ENCODE peak calls at places on chromosomes 13 and 19, in ten cellular contexts. J, E, L, X, F, N, S, D, H and R are unnamed samples. For H3K4me1, the result is how much of the 10 kb centered on the place peaks cover.

GRCh38 chr19:54952591-54953344 is 5.4 kb upstream of the NLRP7 start:
- DNase-seq in J (no peak), E (no peak), L (no peak), X (no peak), F (no peak), N (no peak), S (no peak), D (no peak), H (no peak), R (no peak)

GRCh38 chr19:46818812-46819211 is 30.4 kb upstream of the SLC1A5 start:
- DNase-seq in J (no peak), E (no peak), L (no peak), X (no peak), F (no peak), N (no peak), S (no peak), D (no peak), H (peak), R (no peak)

GRCh38 chr13:33116321-33117010 is 100.2 kb downstream of the KL start:
- DNase-seq in J (no peak), E (no peak), L (no peak), X (no peak), F (no peak), N (no peak), S (no peak), D (no peak), H (no peak), R (no peak)

GRCh38 chr13:77470986-77471385 is 64.5 kb upstream of the SCEL start:
- DNase-seq in J (no peak), E (no peak), L (no peak), X (no peak), F (no peak), N (no peak), S (no peak), D (no peak), H (no peak), R (no peak)

GRCh38 chr19:5130371-5131030 is 161.6 kb downstream of the KDM4B start:
- DNase-seq in J (no peak), E (no peak), L (no peak), X (no peak), F (no peak), N (no peak), S (no peak), D (no peak), H (no peak), R (no peak)

GRCh38 chr13:49844191-49844590 is 51.7 kb upstream of the KPNA3 start:
- DNase-seq in J (no peak), E (no peak), L (no peak), X (no peak), F (no peak), N (no peak), S (no peak), D (no peak), H (no peak), R (no peak)

GRCh38 chr13:50677687-50678463 is 165.6 kb downstream of the DLEU7 start:
- DNase-seq in J (no peak), E (no peak), L (no peak), X (no peak), F (no peak), N (no peak), S (no peak), D (no peak), H (no peak), R (no peak)

GRCh38 chr19:3591876-3592613 is 6.8 kb downstream of the GIPC3 start:
- DNase-seq in J (peak), E (no peak), L (no peak), X (no peak), F (no peak), N (no peak), S (no peak), D (no peak), H (no peak), R (no peak)

GRCh38 chr19:6970478-6970877 is 50.8 kb downstream of the MBD3L2B start:
- DNase-seq in J (no peak), E (no peak), L (no peak), X (no peak), F (no peak), N (peak), S (no peak), D (no peak), H (no peak), R (no peak)

GRCh38 chr19:11197291-11198174 is at the start of gene KANK2:
- DNase-seq in J (peak), E (peak), L (peak), X (peak), F (peak), N (peak), S (no peak), D (peak), H (peak), R (peak)

GRCh38 chr19:29383696-29384095 is 142.1 kb upstream of the VSTM2B start:
- DNase-seq in J (no peak), E (no peak), L (no peak), X (peak), F (no peak), N (no peak), S (no peak), D (no peak), H (no peak), R (no peak)

GRCh38 chr13:51518847-51519246 is 65.4 kb upstream of the WDFY2 start:
- DNase-seq in J (no peak), E (no peak), L (no peak), X (no peak), F (no peak), N (no peak), S (no peak), D (no peak), H (no peak), R (no peak)

DNA sequence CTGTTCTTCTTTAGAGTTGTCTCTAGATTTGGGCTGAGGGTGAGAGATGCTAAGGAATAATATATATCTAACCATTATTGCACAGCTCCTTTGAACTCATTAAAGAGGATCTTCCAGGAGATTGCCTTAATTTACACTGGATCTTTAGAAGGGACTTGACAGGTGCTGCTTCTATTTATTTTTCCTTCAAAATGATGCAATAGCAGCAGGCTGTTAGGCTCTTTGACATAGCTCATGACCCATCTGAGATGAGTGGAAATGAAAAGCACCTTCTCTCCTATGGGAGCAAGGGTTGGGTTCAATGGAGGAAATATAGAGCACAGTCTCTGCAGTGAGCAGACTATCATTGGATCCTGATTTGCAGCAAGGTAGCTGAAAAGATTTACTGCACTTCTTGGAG is 434.1 kb downstream of the GPC6 start:
- DNase-seq in J (no peak), E (no peak), L (no peak), X (no peak), F (no peak), N (no peak), S (no peak), D (no peak), H (no peak), R (no peak)
- H3K4me1 ChIP-seq in J (under half), E (under half), L (under half), X (under half), F (under half), N (under half), S (under half), D (under half), H (under half), R (under half)

DNA sequence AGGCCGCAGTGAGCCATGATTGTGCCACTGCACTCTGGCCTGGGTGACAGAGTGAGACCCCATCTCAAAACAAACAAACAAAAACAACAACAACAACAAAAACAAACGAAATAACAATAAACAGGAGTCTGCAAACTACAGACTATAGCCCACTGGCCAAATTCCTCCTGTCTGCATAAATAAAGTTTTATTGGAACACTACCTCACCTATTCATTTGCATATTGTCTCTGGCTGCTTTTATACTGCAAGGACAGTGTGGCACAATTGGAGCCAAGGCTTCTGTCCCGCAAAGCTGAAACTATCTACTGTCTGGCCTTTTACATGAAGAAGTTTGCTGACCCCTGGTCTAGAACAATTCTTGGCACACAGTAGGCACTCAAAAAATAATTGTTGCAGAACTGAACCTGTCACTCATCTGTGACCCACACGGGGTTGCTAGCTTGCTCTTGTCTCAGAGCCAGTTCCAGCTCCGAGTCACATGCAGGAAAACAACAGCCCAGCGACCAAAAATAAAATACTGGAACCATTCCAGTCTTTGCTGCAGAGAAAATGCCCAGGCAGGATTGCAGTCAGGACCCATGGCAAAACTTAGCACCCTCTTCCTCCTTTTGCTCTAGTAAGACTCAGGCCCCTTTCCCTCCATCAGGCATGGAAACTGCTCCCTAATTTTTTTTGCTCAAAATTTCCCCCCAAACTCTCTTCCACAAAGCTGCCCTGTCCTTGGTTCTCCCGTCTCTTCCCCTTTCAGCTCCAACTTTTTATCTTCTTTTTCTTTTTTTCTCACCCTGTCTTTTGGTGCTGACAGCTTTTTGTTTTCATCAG is 4.8 kb upstream of the MYH14 start:
- DNase-seq in J (peak), E (no peak), L (no peak), X (peak), F (no peak), N (no peak), S (no peak), D (no peak), H (no peak), R (peak)
- TF ChIP-seq POLR2A in J (no peak), E (no peak), L (no peak), X (no peak), F (no peak), N (no peak), S (no peak), D (no peak), H (no peak), R (no peak)

GRCh38 chr13:114063545-114064515 is 68.6 kb downstream of the RASA3 start:
- DNase-seq in J (peak), E (no peak), L (peak), X (no peak), F (peak), N (no peak), S (no peak), D (peak), H (no peak), R (peak)

GRCh38 chr13:114064516-114065140 is 67.8 kb downstream of the RASA3 start:
- DNase-seq in J (peak), E (no peak), L (peak), X (no peak), F (peak), N (no peak), S (no peak), D (no peak), H (no peak), R (no peak)

GRCh38 chr13:114066956-114067355 is 65.5 kb downstream of the RASA3 start:
- DNase-seq in J (no peak), E (no peak), L (no peak), X (no peak), F (no peak), N (no peak), S (no peak), D (no peak), H (no peak), R (no peak)

GRCh38 chr13:114065926-114066774 is 66.3 kb downstream of the RASA3 start:
- DNase-seq in J (no peak), E (no peak), L (no peak), X (no peak), F (no peak), N (no peak), S (no peak), D (no peak), H (no peak), R (no peak)

GRCh38 chr13:114065141-114065925 is 67.1 kb downstream of the RASA3 start:
- DNase-seq in J (peak), E (peak), L (peak), X (peak), F (peak), N (peak), S (peak), D (peak), H (peak), R (peak)
- H3K4me3 ChIP-seq in J (peak), E (peak), L (peak), X (peak), F (peak), N (peak), S (peak), D (peak), H (peak), R (peak)

GRCh38 chr13:41059896-41060722 is 1.2 kb upstream of the WBP4 start:
- DNase-seq in J (peak), E (peak), L (peak), X (peak), F (peak), N (peak), S (peak), D (peak), H (peak), R (peak)
- H3K4me1 ChIP-seq in J (half or more), E (under half), L (under half), X (half or more), F (under half), N (half or more), S (under half), D (under half), H (under half), R (half or more)

GRCh38 chr13:48504606-48505369 is 28.1 kb downstream of the RCBTB2 start:
- DNase-seq in J (no peak), E (no peak), L (no peak), X (no peak), F (no peak), N (no peak), S (no peak), D (no peak), H (no peak), R (no peak)

GRCh38 chr13:48507024-48507423 is 25.9 kb downstream of the RCBTB2 start:
- DNase-seq in J (no peak), E (no peak), L (no peak), X (no peak), F (no peak), N (no peak), S (no peak), D (no peak), H (no peak), R (no peak)

GRCh38 chr13:48508001-48508400 is 24.9 kb downstream of the RCBTB2 start:
- DNase-seq in J (no peak), E (no peak), L (no peak), X (no peak), F (no peak), N (no peak), S (no peak), D (no peak), H (no peak), R (no peak)

GRCh38 chr13:48505597-48506091 is 27.2 kb downstream of the RCBTB2 start:
- DNase-seq in J (no peak), E (no peak), L (no peak), X (no peak), F (no peak), N (no peak), S (no peak), D (no peak), H (no peak), R (peak)

DNA sequence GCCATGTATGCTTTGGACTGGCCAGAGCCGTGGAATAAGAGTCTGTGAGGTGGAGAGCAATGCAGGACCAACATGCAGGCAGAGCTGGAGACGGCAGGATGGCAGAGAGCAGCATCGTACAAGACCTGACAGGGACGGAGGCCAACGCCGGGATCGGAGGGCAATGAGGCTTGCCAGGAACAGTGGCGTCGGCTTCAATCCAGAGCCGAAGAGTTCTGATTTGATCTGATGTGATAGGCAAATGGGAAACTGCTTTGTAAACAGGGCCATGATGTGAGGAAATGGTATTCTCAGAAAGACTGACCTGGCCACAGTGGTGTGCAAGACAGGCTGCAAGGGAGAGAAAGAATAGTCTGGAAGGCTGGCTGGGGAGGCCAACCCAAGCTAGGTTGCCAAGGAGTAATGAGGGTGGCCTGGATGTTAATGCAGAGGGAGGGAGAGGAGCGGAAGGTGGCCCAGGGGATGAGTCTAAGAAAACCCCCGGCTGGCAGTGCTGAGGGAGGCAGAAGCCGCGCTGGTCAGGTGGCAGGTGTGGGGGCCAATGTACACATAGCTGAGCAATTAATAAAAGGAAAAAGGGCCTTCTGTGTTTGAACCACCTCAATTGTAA is 26.7 kb downstream of the RCBTB2 start:
- DNase-seq in J (no peak), E (no peak), L (no peak), X (no peak), F (no peak), N (no peak), S (no peak), D (no peak), H (no peak), R (no peak)
- TF ChIP-seq POLR2A in J (no peak), E (no peak), L (no peak), X (no peak), F (no peak), N (no peak), S (no peak), D (no peak), H (no peak), R (no peak)

GRCh38 chr19:41565384-41565730 is 10.6 kb upstream of the CEACAM21 start:
- DNase-seq in J (no peak), E (no peak), L (no peak), X (no peak), F (no peak), N (no peak), S (no peak), D (no peak), H (no peak), R (no peak)

GRCh38 chr19:41563847-41564514 is 12.0 kb upstream of the CEACAM21 start:
- DNase-seq in J (no peak), E (no peak), L (no peak), X (no peak), F (no peak), N (no peak), S (no peak), D (no peak), H (no peak), R (no peak)

GRCh38 chr19:41570179-41570578 is 5.8 kb upstream of the CEACAM21 start:
- DNase-seq in J (no peak), E (no peak), L (no peak), X (no peak), F (no peak), N (no peak), S (no peak), D (no peak), H (no peak), R (no peak)

GRCh38 chr19:41569481-41570150 is 6.3 kb upstream of the CEACAM21 start:
- DNase-seq in J (no peak), E (no peak), L (no peak), X (no peak), F (no peak), N (no peak), S (no peak), D (no peak), H (no peak), R (no peak)

DNA sequence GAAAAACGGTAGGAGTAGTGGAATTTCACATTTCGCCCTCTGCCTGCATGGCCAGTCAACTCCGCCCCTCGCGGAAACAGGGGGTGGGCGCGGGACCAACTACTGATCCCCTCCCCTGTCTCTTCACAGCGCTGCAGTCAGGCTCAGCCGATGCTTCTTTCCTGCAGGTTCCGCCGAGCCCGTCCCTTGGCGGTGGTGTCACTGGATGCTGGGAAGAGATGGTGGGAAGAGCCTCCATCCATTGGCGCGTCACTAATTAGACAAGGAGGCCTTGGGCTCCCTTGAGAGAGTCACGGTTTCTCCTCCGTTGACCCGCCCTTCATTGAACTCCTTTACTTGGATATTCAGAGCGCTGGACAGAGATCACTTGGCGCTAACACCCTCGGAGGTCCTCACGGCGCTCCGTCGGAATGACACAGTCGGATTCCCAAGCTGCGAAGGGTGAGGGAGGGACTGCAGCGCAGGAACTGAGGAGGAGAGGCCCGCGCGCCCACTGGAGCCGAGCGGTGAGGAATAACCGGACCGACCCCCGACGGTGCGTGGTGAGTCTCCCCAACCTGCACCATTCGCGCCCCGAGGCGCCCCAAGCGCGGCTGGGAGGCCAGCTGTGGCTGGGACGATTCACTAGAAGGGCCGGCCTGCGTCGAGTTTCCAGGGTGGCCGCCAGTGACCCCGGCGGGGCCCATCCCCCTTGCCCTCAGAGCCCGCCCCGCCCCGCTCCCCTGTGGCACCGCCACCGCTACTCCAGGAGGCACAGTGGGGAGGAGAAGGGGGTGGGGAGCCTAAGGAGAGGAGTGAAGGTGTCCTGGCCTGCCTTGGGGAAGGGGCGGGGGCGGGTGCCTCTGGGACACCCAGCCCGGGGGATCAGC is 11.2 kb upstream of the CEACAM21 start:
- DNase-seq in J (no peak), E (no peak), L (no peak), X (no peak), F (no peak), N (no peak), S (no peak), D (no peak), H (peak), R (no peak)
- H3K4me3 ChIP-seq in J (peak), E (peak), L (no peak), X (peak), F (no peak), N (no peak), S (no peak), D (no peak), H (peak), R (no peak)

DNA sequence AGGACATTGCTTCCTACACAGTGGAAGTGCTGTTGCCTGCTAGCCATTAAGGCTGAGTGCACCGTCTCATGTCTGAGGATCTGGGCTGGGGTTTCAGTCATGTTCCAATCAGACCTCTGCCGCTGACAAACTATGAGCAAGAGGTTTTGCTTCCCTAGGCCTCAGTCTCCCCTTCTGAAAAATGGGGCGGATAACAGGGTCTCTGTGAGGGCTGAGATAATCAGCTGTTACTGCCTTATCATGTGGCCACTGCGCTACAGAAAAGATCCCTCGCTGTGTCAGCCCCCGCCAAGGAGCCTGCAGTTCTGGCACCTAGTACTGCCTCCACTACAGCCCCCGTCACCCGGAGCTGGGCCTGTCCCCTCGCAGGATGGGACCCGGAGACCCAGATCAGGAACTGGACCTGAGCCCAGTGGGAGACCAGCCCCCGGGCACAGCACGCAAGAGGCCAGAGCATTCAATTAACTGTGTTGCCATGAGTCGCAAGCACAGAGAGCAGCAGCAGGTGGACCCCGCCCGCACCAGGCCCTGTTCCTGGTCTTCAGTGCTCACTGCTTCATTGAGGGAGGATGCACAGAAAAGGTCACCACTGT is 3.0 kb upstream of the PNKP start:
- DNase-seq in J (peak), E (no peak), L (no peak), X (no peak), F (peak), N (no peak), S (no peak), D (no peak), H (no peak), R (no peak)
- H3K4me1 ChIP-seq in J (under half), E (under half), L (under half), X (under half), F (under half), N (half or more), S (under half), D (under half), H (under half), R (half or more)

GRCh38 chr19:36528194-36528920 is at the start of gene ZNF260:
- DNase-seq in J (peak), E (peak), L (peak), X (peak), F (peak), N (no peak), S (peak), D (peak), H (peak), R (peak)
- TF ChIP-seq POLR2A in J (peak), E (no peak), L (peak), X (peak), F (peak), N (no peak), S (no peak), D (no peak), H (peak), R (peak)

GRCh38 chr19:40686882-40687524 is 3.4 kb downstream of the NUMBL start:
- DNase-seq in J (no peak), E (no peak), L (no peak), X (no peak), F (no peak), N (no peak), S (no peak), D (no peak), H (no peak), R (no peak)
- H3K4me3 ChIP-seq in J (no peak), E (no peak), L (no peak), X (no peak), F (no peak), N (no peak), S (no peak), D (no peak), H (no peak), R (no peak)